ENCODE peak calls at places on chromosomes 4 and X, in nine cellular contexts. U is fibroblast of pulmonary artery; X is HTR-8/SVneo; K is KBM-7; H is activated CD4-positive, CD25-positive, alpha-beta regulatory T cell treated with anti-CD3 and anti-CD28 coated beads, Interleukin-2, amount 50 U/mL, for 72 hours; J is ureter; S is NCI-H1436; P is cardiac fibroblast; B is activated CD4-positive, alpha-beta T cell treated with anti-CD3 and anti-CD28 coated beads for 1 hour. E is an unnamed sample.

GRCh38 chr4:129131343-129131742 is 35.4 kb downstream of the C4orf33 start:
- DNase-seq in U (no peak), X (no peak), K (no peak), H (no peak), J (no peak), S (no peak), P (no peak), B (no peak), E (no peak)

GRCh38 chrX:40868868-40869267 is 133.5 kb upstream of the MED14 start:
- DNase-seq in U (no peak), X (no peak), K (no peak), H (no peak), J (no peak), S (no peak), P (no peak), B (no peak), E (no peak)

GRCh38 chr4:166594326-166594946 is 639.9 kb downstream of the SPOCK3 start:
- DNase-seq in U (peak; percentile 74), X (peak; percentile 63), K (peak; percentile 32), H (no peak), J (peak; percentile 46), S (peak; percentile 62), P (peak; percentile 73), B (no peak), E (peak; percentile 32)

GRCh38 chrX:124862304-124862703 is 457.4 kb upstream of the TEX13C start:
- DNase-seq in U (no peak), X (no peak), K (no peak), H (no peak), J (no peak), S (no peak), P (no peak), B (no peak), E (no peak)

GRCh38 chr4:141957416-141957815 is 321.0 kb downstream of the IL15 start:
- DNase-seq in U (no peak), X (no peak), K (no peak), H (no peak), J (no peak), S (no peak), P (no peak), B (no peak), E (no peak)

GRCh38 chrX:38175140-38175539 is 45.5 kb downstream of the SRPX start:
- DNase-seq in U (no peak), X (peak; percentile 19), K (peak; percentile 49), H (no peak), J (peak; percentile 47), S (no peak), P (peak; percentile 21), B (no peak), E (peak; percentile 43)

GRCh38 chr4:124636793-124637192 is 75.7 kb downstream of the ANKRD50 start:
- DNase-seq in U (no peak), X (no peak), K (no peak), H (no peak), J (no peak), S (no peak), P (no peak), B (no peak), E (no peak)

GRCh38 chrX:53321943-53322497 is 40.6 kb upstream of the IQSEC2 start:
- DNase-seq in U (no peak), X (no peak), K (no peak), H (no peak), J (no peak), S (no peak), P (no peak), B (no peak), E (no peak)

E was measured in NB4.